ENCODE peak calls at places on chromosomes 4 and X, in four cellular contexts. X is trophoblast cell, L is uterus, Q is aorta. H is an unnamed sample.
A peak's percentile ranks its signal among the peaks of the same experiment; 100 is the strongest.

GRCh38 chrX:17860179-17860780 is 818 bp downstream of the RAI2 start:
- DNase-seq in X (no peak), L (peak; percentile 34), Q (peak; percentile 47), H (no peak)

GRCh38 chr4:98586634-98587354 is 71.6 kb downstream of the TSPAN5 start:
- DNase-seq in X (no peak), L (no peak), Q (no peak), H (no peak)

GRCh38 chrX:18997916-18998315 is 14.0 kb upstream of the PHKA2 start:
- DNase-seq in X (no peak), L (no peak), Q (no peak), H (no peak)

GRCh38 chrX:1384738-1385250 is 7.1 kb downstream of the SLC25A6 start:
- DNase-seq in X (no peak), L (no peak), Q (peak; percentile 33), H (no peak)

GRCh38 chr4:156261230-156261629 is 307.6 kb upstream of the CTSO start:
- DNase-seq in X (no peak), L (no peak), Q (no peak), H (no peak)

GRCh38 chr4:138162259-138162658 is 79.9 kb downstream of the SLC7A11 start:
- DNase-seq in X (no peak), L (no peak), Q (no peak), H (no peak)

GRCh38 chrX:38175140-38175539 is 45.5 kb downstream of the SRPX start:
- DNase-seq in X (peak; percentile 16), L (no peak), Q (no peak), H (no peak)

GRCh38 chrX:151753313-151754041 is 18.9 kb downstream of the CNGA2 start:
- DNase-seq in X (peak; percentile 36), L (peak; percentile 59), Q (peak; percentile 58), H (no peak)

GRCh38 chr4:67019670-67020069 is 525.6 kb downstream of the CENPC start:
- DNase-seq in X (no peak), L (no peak), Q (no peak), H (no peak)

GRCh38 chr4:98688416-98689290 is 30.2 kb upstream of the TSPAN5 start:
- DNase-seq in X (peak; percentile 14), L (no peak), Q (no peak), H (no peak)

GRCh38 chr4:25863347-25863784 is 578 bp upstream of the SEL1L3 start:
- DNase-seq in X (no peak), L (no peak), Q (no peak), H (no peak)

GRCh38 chrX:142978130-142978684 is 47.5 kb upstream of the SPANXN4 start:
- DNase-seq in X (no peak), L (no peak), Q (no peak), H (no peak)

GRCh38 chrX:126770179-126770578 is 49.4 kb upstream of the PRR32 start:
- DNase-seq in X (no peak), L (no peak), Q (no peak), H (no peak)

DNA sequence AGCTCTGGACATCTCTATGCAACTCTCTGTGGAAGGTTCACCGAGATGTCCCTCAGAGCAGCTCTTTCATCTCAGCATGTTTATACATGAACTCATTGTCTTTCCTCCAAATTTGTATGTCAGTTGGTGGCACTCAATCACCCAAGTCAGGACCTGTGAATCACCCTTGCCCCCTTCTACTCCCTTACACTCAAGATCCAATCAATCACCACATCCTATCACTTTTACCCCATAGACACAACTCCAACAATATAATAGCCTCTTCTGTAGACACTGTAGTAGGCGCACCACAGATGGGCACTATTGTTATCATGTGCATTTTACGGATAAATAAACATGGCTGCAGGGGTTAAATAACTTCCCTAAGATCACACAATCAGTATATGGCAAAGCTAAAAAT is 41.3 kb upstream of the IRF2 start:
- DNase-seq in X (no peak), L (no peak), Q (no peak), H (no peak)
- H3K9me3 ChIP-seq in X (no peaks in the 10 kb centered on the region), L (no peaks in the 10 kb centered on the region), Q (no peaks in the 10 kb centered on the region), H (no peaks in the 10 kb centered on the region)

GRCh38 chr4:185016101-185016940 is 2.0 kb upstream of the HELT start:
- DNase-seq in X (no peak), L (no peak), Q (no peak), H (no peak)
- H3K4me3 ChIP-seq in X (no peak overlapping the region), L (no peak overlapping the region), Q (no peak overlapping the region), H (no peak overlapping the region)

GRCh38 chr4:132417220-132417619 is 731.9 kb upstream of the PCDH10 start:
- DNase-seq in X (no peak), L (no peak), Q (no peak), H (no peak)
- H3K9me3 ChIP-seq in X (peaks cover 3% of the 10 kb centered on the region), L (no peaks in the 10 kb centered on the region), Q (peaks cover 2% of the 10 kb centered on the region), H (peaks cover 3% of the 10 kb centered on the region)

GRCh38 chr4:24065974-24066373 is 176.1 kb upstream of the PPARGC1A start:
- DNase-seq in X (no peak), L (no peak), Q (no peak), H (no peak)

GRCh38 chr4:24067367-24067766 is 177.5 kb upstream of the PPARGC1A start:
- DNase-seq in X (no peak), L (no peak), Q (no peak), H (no peak)

GRCh38 chr4:24070117-24070516 is 180.3 kb upstream of the PPARGC1A start:
- DNase-seq in X (peak; percentile 7), L (no peak), Q (no peak), H (no peak)

GRCh38 chr4:24071612-24072372 is 181.9 kb upstream of the PPARGC1A start:
- DNase-seq in X (no peak), L (no peak), Q (no peak), H (no peak)

DNA sequence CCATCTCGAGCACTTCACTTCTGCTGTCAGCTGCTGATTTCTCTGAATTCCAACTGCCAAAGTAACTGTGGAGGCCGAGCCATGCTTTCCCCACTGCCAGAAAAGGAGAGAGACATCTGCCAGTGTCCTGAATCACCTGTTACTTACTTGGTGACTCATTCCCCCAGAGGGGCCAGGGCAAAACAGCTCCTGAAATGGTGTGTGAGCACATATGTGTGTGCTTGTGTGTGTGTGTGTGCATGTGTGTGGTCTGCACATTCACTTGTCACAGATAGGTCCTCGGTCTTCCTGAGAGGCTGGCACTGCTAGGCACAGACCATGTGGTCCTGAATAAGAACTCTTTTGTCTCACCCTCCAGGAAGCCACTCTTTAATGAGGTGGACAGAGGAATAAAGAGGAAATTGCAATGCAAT is 177.9 kb upstream of the PPARGC1A start:
- DNase-seq in X (peak; percentile 46), L (no peak), Q (no peak), H (no peak)
- H3K4me3 ChIP-seq in X (no peak overlapping the region), L (no peak overlapping the region), Q (no peak overlapping the region), H (no peak overlapping the region)

DNA sequence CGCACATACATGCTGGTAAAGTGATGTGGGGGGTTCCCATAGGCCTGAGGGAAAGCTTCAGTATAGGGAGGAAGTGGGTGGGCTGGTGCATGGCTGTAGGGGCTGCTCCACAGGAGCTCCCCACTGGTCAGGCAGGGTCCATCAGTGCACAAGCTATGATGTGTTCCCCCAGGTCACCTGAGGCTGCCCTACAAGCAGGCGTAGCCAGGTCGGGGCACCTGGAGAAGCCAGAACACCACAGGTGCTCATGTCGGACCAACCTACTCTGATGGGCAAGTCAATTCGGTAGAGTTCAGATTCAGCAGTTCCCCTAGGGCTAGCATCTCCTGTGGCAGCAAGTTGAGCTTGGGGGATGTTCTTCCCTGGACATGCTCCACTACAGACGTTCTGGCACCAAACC is 103.3 kb upstream of the EPHA5 start:
- DNase-seq in X (no peak), L (no peak), Q (no peak), H (no peak)
- H3K9me3 ChIP-seq in X (peaks cover 17% of the 10 kb centered on the region), L (no peaks in the 10 kb centered on the region), Q (peaks cover 1% of the 10 kb centered on the region), H (no peaks in the 10 kb centered on the region)

GRCh38 chrX:107773206-107773605 is 2.4 kb downstream of the TSC22D3 start:
- DNase-seq in X (no peak), L (no peak), Q (no peak), H (no peak)

GRCh38 chrX:107773906-107774435 is 1.6 kb downstream of the TSC22D3 start:
- DNase-seq in X (no peak), L (no peak), Q (no peak), H (no peak)

GRCh38 chrX:107766470-107767140 is 9.0 kb downstream of the TSC22D3 start:
- DNase-seq in X (no peak), L (peak; percentile 71), Q (no peak), H (no peak)

GRCh38 chrX:107768051-107768450 is 7.5 kb downstream of the TSC22D3 start:
- DNase-seq in X (no peak), L (no peak), Q (no peak), H (no peak)

GRCh38 chrX:107769581-107770317 is 5.8 kb downstream of the TSC22D3 start:
- DNase-seq in X (no peak), L (no peak), Q (no peak), H (no peak)
- H3K4me3 ChIP-seq in X (no peak overlapping the region), L (no peak overlapping the region), Q (no peak overlapping the region), H (no peak overlapping the region)

DNA sequence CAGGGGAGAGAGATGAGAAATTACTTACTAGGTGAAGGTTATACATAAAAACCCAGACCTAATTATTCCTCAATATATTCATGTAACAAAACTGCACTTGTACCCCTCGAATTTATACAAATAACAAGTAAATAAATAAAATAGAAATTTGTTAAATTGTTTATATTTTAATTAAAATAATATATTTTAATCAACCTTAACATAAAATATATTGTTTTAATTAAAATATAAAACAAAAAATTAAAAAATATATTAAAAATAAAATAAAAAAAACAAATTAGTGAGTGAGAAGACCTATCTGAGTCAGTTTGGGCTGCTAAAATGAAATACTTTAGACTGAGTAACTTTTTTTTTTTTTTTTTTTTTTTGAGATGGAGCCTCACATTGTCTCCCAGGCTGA is 87.4 kb upstream of the PCDH7 start:
- DNase-seq in X (no peak), L (no peak), Q (no peak), H (no peak)
- H3K9me3 ChIP-seq in X (peaks cover 3% of the 10 kb centered on the region), L (no peaks in the 10 kb centered on the region), Q (no peaks in the 10 kb centered on the region), H (no peaks in the 10 kb centered on the region)

H was measured in SK-N-MC.